ENCODE peak calls at places on chromosomes 12 and 14, in nine cellular contexts. N is activated T-cell treated with anti-CD3 and anti-CD28 coated beads for 48 hours; E is adipocyte; O is heart right ventricle; W is NCI-H510A treated with DMSO at 0.1 percent for 48 hours; H is ovary; I is ELR; T is naive thymus-derived CD8-positive, alpha-beta T cell; A is RWPE1. G is an unnamed sample.

GRCh38 chr14:38839743-38840375 is 263.2 kb downstream of the SEC23A start:
- DNase-seq in W (no peak), I (no peak), T (no peak), A (no peak), E (no peak), O (no peak), H (no peak), N (no peak), G (no peak)

GRCh38 chr12:103928736-103929050 is 1.5 kb upstream of the HSP90B1 start:
- DNase-seq in O (peak), N (peak), H (peak), A (no peak), E (no peak), I (no peak), T (no peak), W (no peak), G (no peak)

GRCh38 chr14:52443506-52443905 is 108.8 kb downstream of the TXNDC16 start:
- DNase-seq in H (no peak), W (no peak), T (no peak), I (peak), O (no peak), E (peak), N (no peak), A (no peak), G (no peak)

GRCh38 chr14:80310950-80311349 is 99.6 kb upstream of the DIO2 start:
- DNase-seq in O (no peak), H (no peak), I (no peak), A (no peak), E (peak), W (no peak), N (no peak), T (no peak), G (no peak)

GRCh38 chr14:55514819-55515470 is 65.1 kb upstream of the KTN1 start:
- DNase-seq in I (peak), W (no peak), H (no peak), T (no peak), A (peak), O (no peak), N (no peak), E (peak), G (no peak)

GRCh38 chr14:99006271-99006670 is 265.7 kb downstream of the BCL11B start:
- DNase-seq in H (no peak), E (no peak), W (no peak), I (no peak), T (no peak), N (no peak), O (no peak), A (no peak), G (no peak)

GRCh38 chr14:75566321-75566720 is 12.1 kb upstream of the FLVCR2 start:
- DNase-seq in W (no peak), E (no peak), H (no peak), N (peak), T (peak), I (peak), O (no peak), A (no peak), G (no peak)

GRCh38 chr14:23650506-23650905 is 14.3 kb downstream of the DHRS2 start:
- DNase-seq in I (no peak), H (no peak), T (no peak), O (no peak), N (no peak), E (no peak), W (no peak), A (no peak), G (no peak)

GRCh38 chr14:102503576-102504224 is 5.9 kb downstream of the ANKRD9 start:
- DNase-seq in A (no peak), W (no peak), T (no peak), N (no peak), O (peak), H (no peak), I (peak), E (no peak), G (no peak)

GRCh38 chr14:92615451-92615850 is 101.9 kb downstream of the RIN3 start:
- DNase-seq in O (no peak), E (no peak), I (no peak), N (peak), H (no peak), T (peak), W (no peak), A (no peak), G (no peak)

GRCh38 chr12:30884804-30885203 is 41.7 kb upstream of the TSPAN11 start:
- DNase-seq in O (no peak), T (no peak), I (no peak), E (no peak), H (no peak), A (peak), W (no peak), N (no peak), G (no peak)

GRCh38 chr12:6552140-6552551 is 3.7 kb downstream of the IFFO1 start:
- DNase-seq in E (peak), N (no peak), T (no peak), H (no peak), A (no peak), O (peak), I (peak), W (no peak), G (peak)

GRCh38 chr14:62244221-62244620 is 482.0 kb downstream of the SNAPC1 start:
- DNase-seq in N (no peak), A (no peak), W (no peak), O (no peak), I (no peak), E (no peak), H (no peak), T (no peak), G (no peak)

GRCh38 chr12:45299132-45299692 is 83.3 kb downstream of the ANO6 start:
- DNase-seq in N (no peak), E (peak), T (no peak), O (no peak), I (peak), A (peak), W (peak), H (no peak), G (peak)

GRCh38 chr12:15634010-15634676 is 155.0 kb downstream of the EPS8 start:
- DNase-seq in E (peak), O (no peak), N (no peak), A (no peak), H (no peak), W (no peak), T (no peak), I (peak), G (no peak)

GRCh38 chr12:128810182-128811127 is 13.3 kb downstream of the SLC15A4 start:
- DNase-seq in A (no peak), T (no peak), E (no peak), H (no peak), N (no peak), W (no peak), O (peak), I (no peak), G (peak)

GRCh38 chr14:79411403-79412174 is 799.7 kb downstream of the DIO2 start:
- DNase-seq in H (no peak), W (no peak), N (no peak), T (no peak), A (no peak), E (no peak), I (no peak), O (no peak), G (no peak)

GRCh38 chr14:31219169-31219568 is 11.6 kb upstream of the HECTD1 start:
- DNase-seq in O (no peak), E (peak), W (no peak), I (peak), T (no peak), A (no peak), H (no peak), N (no peak), G (no peak)

GRCh38 chr12:56991319-56991906 is 14.9 kb downstream of the ZBTB39 start:
- DNase-seq in O (peak), W (no peak), E (no peak), I (no peak), N (no peak), H (no peak), T (no peak), A (no peak), G (no peak)

GRCh38 chr12:64723630-64724029 is 35.6 kb downstream of the GNS start:
- DNase-seq in A (no peak), H (no peak), N (no peak), O (no peak), I (no peak), T (no peak), W (no peak), E (no peak), G (no peak)

GRCh38 chr12:25051583-25052190 is 102.8 kb upstream of the BCAT1 start:
- DNase-seq in T (peak), N (peak), H (no peak), I (no peak), A (no peak), E (no peak), W (no peak), O (no peak), G (no peak)

GRCh38 chr12:90908465-90908864 is 46.5 kb downstream of the CCER1 start:
- DNase-seq in H (no peak), I (peak), W (no peak), O (no peak), A (peak), T (no peak), E (peak), N (no peak), G (no peak)

GRCh38 chr12:124026755-124027745 is 54.0 kb downstream of the ZNF664 start:
- DNase-seq in N (no peak), H (no peak), T (no peak), E (peak), I (peak), W (no peak), A (peak), O (no peak), G (no peak)

GRCh38 chr14:58637040-58637390 is 747 bp upstream of the DACT1 start:
- DNase-seq in A (no peak), O (peak), T (peak), W (no peak), H (peak), E (peak), N (peak), I (peak), G (peak)

GRCh38 chr14:36981832-36982528 is 190.4 kb downstream of the SLC25A21 start:
- DNase-seq in O (no peak), A (peak), N (no peak), E (peak), H (no peak), T (no peak), I (peak), W (no peak), G (no peak)

GRCh38 chr12:12176402-12176801 is 90.4 kb downstream of the LRP6 start:
- DNase-seq in N (no peak), I (no peak), O (no peak), H (no peak), E (no peak), T (no peak), W (no peak), A (no peak), G (no peak)

GRCh38 chr14:85530626-85531025 is 682 bp downstream of the FLRT2 start:
- DNase-seq in T (no peak), N (no peak), I (no peak), E (no peak), O (no peak), A (peak), H (no peak), W (no peak), G (no peak)

GRCh38 chr14:60734465-60735242 is at the start of gene MNAT1:
- DNase-seq in O (peak), W (peak), E (peak), A (peak), N (peak), H (peak), I (peak), T (peak), G (peak)

GRCh38 chr14:53929871-53930685 is 26.5 kb downstream of the BMP4 start:
- DNase-seq in W (no peak), N (peak), T (peak), E (peak), A (peak), I (peak), O (no peak), H (peak), G (no peak)

GRCh38 chr12:56931474-56931978 is 2.7 kb downstream of the SDR9C7 start:
- DNase-seq in A (no peak), E (peak), O (no peak), T (no peak), I (peak), N (no peak), H (no peak), W (no peak), G (no peak)

GRCh38 chr12:6187948-6188793 is 12.0 kb upstream of the CD9 start:
- DNase-seq in E (no peak), I (no peak), W (no peak), T (no peak), N (no peak), A (no peak), H (no peak), O (no peak), G (peak)

GRCh38 chr12:71846322-71846940 is 6.9 kb downstream of the TBC1D15 start:
- DNase-seq in N (no peak), H (no peak), E (peak), I (peak), O (no peak), T (peak), A (peak), W (peak), G (no peak)

G was measured in aorta.